ENCODE peak calls at places on chromosomes 4 and X, in ten cellular contexts. One of them, this sample, is unnamed.

GRCh38 chrX:40411350-40412111 is 169.2 kb upstream of the ATP6AP2 start:
- DNase-seq in activated effector memory CD4-positive, alpha-beta T cell treated with Interleukin-2 at 50 U/mL for 16 hours: no peak
- DNase-seq in neural crest cell: no peak
- DNase-seq in NCI-H1436: no peak
- DNase-seq in DMS153: no peak
- DNase-seq in NCI-H1105 treated with DMSO at 0.1 percent for 48 hours: no peak
- DNase-seq in IMR-90: no peak
- DNase-seq in activated T-cell treated with anti-CD3 and anti-CD28 coated beads, Interleukin-2, amount 50 U/mL, for 72 hours: no peak
- DNase-seq in cardiac septum: no peak
- DNase-seq in kidney tubule cell: no peak
- DNase-seq in this sample: no peak

GRCh38 chr4:2948895-2949781 is 14.1 kb downstream of the NOP14 start:
- DNase-seq in kidney tubule cell: no peak
- DNase-seq in NCI-H1105 treated with DMSO at 0.1 percent for 48 hours: no peak
- DNase-seq in activated T-cell treated with anti-CD3 and anti-CD28 coated beads, Interleukin-2, amount 50 U/mL, for 72 hours: no peak
- DNase-seq in IMR-90: no peak
- DNase-seq in neural crest cell: no peak
- DNase-seq in DMS153: no peak
- DNase-seq in NCI-H1436: no peak
- DNase-seq in activated effector memory CD4-positive, alpha-beta T cell treated with Interleukin-2 at 50 U/mL for 16 hours: no peak
- DNase-seq in cardiac septum: no peak
- DNase-seq in this sample: peak; percentile 32

GRCh38 chr4:145933134-145933533 is 5.5 kb downstream of the ZNF827 start:
- DNase-seq in neural crest cell: no peak
- DNase-seq in NCI-H1105 treated with DMSO at 0.1 percent for 48 hours: no peak
- DNase-seq in NCI-H1436: no peak
- DNase-seq in kidney tubule cell: peak; percentile 57
- DNase-seq in DMS153: no peak
- DNase-seq in cardiac septum: no peak
- DNase-seq in IMR-90: peak; percentile 45
- DNase-seq in activated effector memory CD4-positive, alpha-beta T cell treated with Interleukin-2 at 50 U/mL for 16 hours: no peak
- DNase-seq in activated T-cell treated with anti-CD3 and anti-CD28 coated beads, Interleukin-2, amount 50 U/mL, for 72 hours: no peak
- DNase-seq in this sample: peak; percentile 34

GRCh38 chr4:39706829-39707511 is 9.0 kb downstream of the UBE2K start:
- DNase-seq in cardiac septum: no peak
- DNase-seq in NCI-H1105 treated with DMSO at 0.1 percent for 48 hours: no peak
- DNase-seq in activated effector memory CD4-positive, alpha-beta T cell treated with Interleukin-2 at 50 U/mL for 16 hours: no peak
- DNase-seq in NCI-H1436: no peak
- DNase-seq in IMR-90: no peak
- DNase-seq in kidney tubule cell: peak; percentile 51
- DNase-seq in DMS153: no peak
- DNase-seq in activated T-cell treated with anti-CD3 and anti-CD28 coated beads, Interleukin-2, amount 50 U/mL, for 72 hours: no peak
- DNase-seq in neural crest cell: no peak
- DNase-seq in this sample: no peak

GRCh38 chr4:116537828-116538227 is 547.5 kb downstream of the TRAM1L1 start:
- DNase-seq in DMS153: no peak
- DNase-seq in cardiac septum: no peak
- DNase-seq in NCI-H1105 treated with DMSO at 0.1 percent for 48 hours: no peak
- DNase-seq in NCI-H1436: no peak
- DNase-seq in IMR-90: no peak
- DNase-seq in kidney tubule cell: no peak
- DNase-seq in activated effector memory CD4-positive, alpha-beta T cell treated with Interleukin-2 at 50 U/mL for 16 hours: no peak
- DNase-seq in neural crest cell: no peak
- DNase-seq in activated T-cell treated with anti-CD3 and anti-CD28 coated beads, Interleukin-2, amount 50 U/mL, for 72 hours: no peak
- DNase-seq in this sample: no peak

GRCh38 chr4:99221980-99222379 is 2.9 kb upstream of the ADH6 start:
- DNase-seq in NCI-H1436: no peak
- DNase-seq in activated T-cell treated with anti-CD3 and anti-CD28 coated beads, Interleukin-2, amount 50 U/mL, for 72 hours: no peak
- DNase-seq in IMR-90: peak; percentile 5
- DNase-seq in cardiac septum: no peak
- DNase-seq in activated effector memory CD4-positive, alpha-beta T cell treated with Interleukin-2 at 50 U/mL for 16 hours: no peak
- DNase-seq in kidney tubule cell: no peak
- DNase-seq in neural crest cell: no peak
- DNase-seq in DMS153: no peak
- DNase-seq in NCI-H1105 treated with DMSO at 0.1 percent for 48 hours: no peak
- DNase-seq in this sample: no peak

GRCh38 chr4:3341760-3342159 is 48.9 kb downstream of the RGS12 start:
- DNase-seq in DMS153: no peak
- DNase-seq in cardiac septum: no peak
- DNase-seq in neural crest cell: no peak
- DNase-seq in NCI-H1436: no peak
- DNase-seq in kidney tubule cell: no peak
- DNase-seq in IMR-90: no peak
- DNase-seq in activated effector memory CD4-positive, alpha-beta T cell treated with Interleukin-2 at 50 U/mL for 16 hours: no peak
- DNase-seq in NCI-H1105 treated with DMSO at 0.1 percent for 48 hours: no peak
- DNase-seq in activated T-cell treated with anti-CD3 and anti-CD28 coated beads, Interleukin-2, amount 50 U/mL, for 72 hours: no peak
- DNase-seq in this sample: no peak

GRCh38 chr4:27194599-27194998 is 334.0 kb downstream of the STIM2 start:
- DNase-seq in kidney tubule cell: no peak
- DNase-seq in NCI-H1105 treated with DMSO at 0.1 percent for 48 hours: no peak
- DNase-seq in activated T-cell treated with anti-CD3 and anti-CD28 coated beads, Interleukin-2, amount 50 U/mL, for 72 hours: no peak
- DNase-seq in NCI-H1436: no peak
- DNase-seq in activated effector memory CD4-positive, alpha-beta T cell treated with Interleukin-2 at 50 U/mL for 16 hours: no peak
- DNase-seq in neural crest cell: no peak
- DNase-seq in DMS153: no peak
- DNase-seq in cardiac septum: no peak
- DNase-seq in IMR-90: no peak
- DNase-seq in this sample: no peak

GRCh38 chr4:45453258-45453841 is 670.5 kb downstream of the GABRG1 start:
- DNase-seq in activated T-cell treated with anti-CD3 and anti-CD28 coated beads, Interleukin-2, amount 50 U/mL, for 72 hours: no peak
- DNase-seq in neural crest cell: no peak
- DNase-seq in IMR-90: no peak
- DNase-seq in DMS153: peak; percentile 4
- DNase-seq in cardiac septum: no peak
- DNase-seq in NCI-H1436: no peak
- DNase-seq in NCI-H1105 treated with DMSO at 0.1 percent for 48 hours: peak; percentile 47
- DNase-seq in kidney tubule cell: peak; percentile 45
- DNase-seq in activated effector memory CD4-positive, alpha-beta T cell treated with Interleukin-2 at 50 U/mL for 16 hours: no peak
- DNase-seq in this sample: no peak

GRCh38 chr4:155578726-155579385 is 87.8 kb upstream of the GUCY1A1 start:
- DNase-seq in cardiac septum: no peak
- DNase-seq in NCI-H1105 treated with DMSO at 0.1 percent for 48 hours: no peak
- DNase-seq in activated effector memory CD4-positive, alpha-beta T cell treated with Interleukin-2 at 50 U/mL for 16 hours: no peak
- DNase-seq in IMR-90: no peak
- DNase-seq in NCI-H1436: no peak
- DNase-seq in neural crest cell: no peak
- DNase-seq in DMS153: no peak
- DNase-seq in kidney tubule cell: peak; percentile 61
- DNase-seq in activated T-cell treated with anti-CD3 and anti-CD28 coated beads, Interleukin-2, amount 50 U/mL, for 72 hours: no peak
- DNase-seq in this sample: no peak

GRCh38 chr4:173333658-173334084 is 487 bp downstream of the HMGB2 start:
- DNase-seq in neural crest cell: no peak
- DNase-seq in DMS153: no peak
- DNase-seq in kidney tubule cell: peak; percentile 53
- DNase-seq in NCI-H1436: peak; percentile 46
- DNase-seq in activated T-cell treated with anti-CD3 and anti-CD28 coated beads, Interleukin-2, amount 50 U/mL, for 72 hours: no peak
- DNase-seq in NCI-H1105 treated with DMSO at 0.1 percent for 48 hours: peak; percentile 40
- DNase-seq in cardiac septum: peak; percentile 83
- DNase-seq in IMR-90: peak; percentile 19
- DNase-seq in activated effector memory CD4-positive, alpha-beta T cell treated with Interleukin-2 at 50 U/mL for 16 hours: peak; percentile 43
- DNase-seq in this sample: peak; percentile 8

GRCh38 chrX:132467029-132467428 is 21.8 kb downstream of the MBNL3 start:
- DNase-seq in activated effector memory CD4-positive, alpha-beta T cell treated with Interleukin-2 at 50 U/mL for 16 hours: no peak
- DNase-seq in NCI-H1436: no peak
- DNase-seq in cardiac septum: no peak
- DNase-seq in DMS153: no peak
- DNase-seq in kidney tubule cell: no peak
- DNase-seq in IMR-90: peak; percentile 25
- DNase-seq in activated T-cell treated with anti-CD3 and anti-CD28 coated beads, Interleukin-2, amount 50 U/mL, for 72 hours: no peak
- DNase-seq in neural crest cell: no peak
- DNase-seq in NCI-H1105 treated with DMSO at 0.1 percent for 48 hours: no peak
- DNase-seq in this sample: peak; percentile 34

GRCh38 chr4:167359711-167360110 is 125.4 kb upstream of the SPOCK3 start:
- DNase-seq in activated T-cell treated with anti-CD3 and anti-CD28 coated beads, Interleukin-2, amount 50 U/mL, for 72 hours: no peak
- DNase-seq in activated effector memory CD4-positive, alpha-beta T cell treated with Interleukin-2 at 50 U/mL for 16 hours: no peak
- DNase-seq in cardiac septum: no peak
- DNase-seq in NCI-H1436: no peak
- DNase-seq in IMR-90: no peak
- DNase-seq in DMS153: no peak
- DNase-seq in kidney tubule cell: no peak
- DNase-seq in neural crest cell: no peak
- DNase-seq in NCI-H1105 treated with DMSO at 0.1 percent for 48 hours: no peak
- DNase-seq in this sample: no peak

GRCh38 chr4:107153228-107153627 is 117.1 kb upstream of the DKK2 start:
- DNase-seq in kidney tubule cell: peak; percentile 16
- DNase-seq in activated T-cell treated with anti-CD3 and anti-CD28 coated beads, Interleukin-2, amount 50 U/mL, for 72 hours: no peak
- DNase-seq in IMR-90: no peak
- DNase-seq in NCI-H1436: no peak
- DNase-seq in cardiac septum: no peak
- DNase-seq in neural crest cell: no peak
- DNase-seq in activated effector memory CD4-positive, alpha-beta T cell treated with Interleukin-2 at 50 U/mL for 16 hours: no peak
- DNase-seq in NCI-H1105 treated with DMSO at 0.1 percent for 48 hours: no peak
- DNase-seq in DMS153: no peak
- DNase-seq in this sample: peak; percentile 21

GRCh38 chr4:155666701-155667537 is at the start of gene GUCY1A1:
- DNase-seq in cardiac septum: peak; percentile 81
- DNase-seq in kidney tubule cell: peak; percentile 64
- DNase-seq in neural crest cell: peak; percentile 20
- DNase-seq in IMR-90: no peak
- DNase-seq in NCI-H1436: no peak
- DNase-seq in DMS153: no peak
- DNase-seq in activated T-cell treated with anti-CD3 and anti-CD28 coated beads, Interleukin-2, amount 50 U/mL, for 72 hours: peak; percentile 36
- DNase-seq in NCI-H1105 treated with DMSO at 0.1 percent for 48 hours: peak; percentile 36
- DNase-seq in activated effector memory CD4-positive, alpha-beta T cell treated with Interleukin-2 at 50 U/mL for 16 hours: no peak
- DNase-seq in this sample: no peak

GRCh38 chr4:169315530-169316306 is 45.0 kb upstream of the SH3RF1 start:
- DNase-seq in IMR-90: peak; percentile 92
- DNase-seq in NCI-H1436: peak; percentile 39
- DNase-seq in DMS153: no peak
- DNase-seq in NCI-H1105 treated with DMSO at 0.1 percent for 48 hours: no peak
- DNase-seq in activated T-cell treated with anti-CD3 and anti-CD28 coated beads, Interleukin-2, amount 50 U/mL, for 72 hours: no peak
- DNase-seq in neural crest cell: no peak
- DNase-seq in cardiac septum: no peak
- DNase-seq in activated effector memory CD4-positive, alpha-beta T cell treated with Interleukin-2 at 50 U/mL for 16 hours: no peak
- DNase-seq in kidney tubule cell: peak; percentile 39
- DNase-seq in this sample: peak; percentile 65

GRCh38 chrX:21926527-21927278 is 13.8 kb upstream of the SMS start:
- DNase-seq in DMS153: no peak
- DNase-seq in neural crest cell: no peak
- DNase-seq in activated T-cell treated with anti-CD3 and anti-CD28 coated beads, Interleukin-2, amount 50 U/mL, for 72 hours: no peak
- DNase-seq in activated effector memory CD4-positive, alpha-beta T cell treated with Interleukin-2 at 50 U/mL for 16 hours: no peak
- DNase-seq in kidney tubule cell: peak; percentile 98
- DNase-seq in cardiac septum: no peak
- DNase-seq in NCI-H1105 treated with DMSO at 0.1 percent for 48 hours: no peak
- DNase-seq in IMR-90: peak; percentile 99
- DNase-seq in NCI-H1436: no peak
- DNase-seq in this sample: peak; percentile 95

GRCh38 chrX:132118361-132118760 is 9.5 kb downstream of the FRMD7 start:
- DNase-seq in NCI-H1105 treated with DMSO at 0.1 percent for 48 hours: no peak
- DNase-seq in cardiac septum: no peak
- DNase-seq in NCI-H1436: no peak
- DNase-seq in activated effector memory CD4-positive, alpha-beta T cell treated with Interleukin-2 at 50 U/mL for 16 hours: no peak
- DNase-seq in activated T-cell treated with anti-CD3 and anti-CD28 coated beads, Interleukin-2, amount 50 U/mL, for 72 hours: no peak
- DNase-seq in kidney tubule cell: no peak
- DNase-seq in IMR-90: no peak
- DNase-seq in DMS153: no peak
- DNase-seq in neural crest cell: peak; percentile 6
- DNase-seq in this sample: no peak

GRCh38 chr4:86891785-86892638 is at the start of gene C4orf36:
- DNase-seq in NCI-H1436: peak; percentile 41
- DNase-seq in activated effector memory CD4-positive, alpha-beta T cell treated with Interleukin-2 at 50 U/mL for 16 hours: peak; percentile 7
- DNase-seq in NCI-H1105 treated with DMSO at 0.1 percent for 48 hours: peak; percentile 62
- DNase-seq in IMR-90: peak; percentile 18
- DNase-seq in neural crest cell: peak; percentile 59
- DNase-seq in activated T-cell treated with anti-CD3 and anti-CD28 coated beads, Interleukin-2, amount 50 U/mL, for 72 hours: peak; percentile 44
- DNase-seq in kidney tubule cell: peak; percentile 86
- DNase-seq in DMS153: peak; percentile 43
- DNase-seq in cardiac septum: peak; percentile 79
- DNase-seq in this sample: peak; percentile 41

GRCh38 chrX:72120798-72121197 is 10.9 kb downstream of the RTL5 start:
- DNase-seq in DMS153: no peak
- DNase-seq in cardiac septum: no peak
- DNase-seq in IMR-90: no peak
- DNase-seq in NCI-H1436: no peak
- DNase-seq in kidney tubule cell: peak; percentile 14
- DNase-seq in activated T-cell treated with anti-CD3 and anti-CD28 coated beads, Interleukin-2, amount 50 U/mL, for 72 hours: no peak
- DNase-seq in activated effector memory CD4-positive, alpha-beta T cell treated with Interleukin-2 at 50 U/mL for 16 hours: no peak
- DNase-seq in neural crest cell: no peak
- DNase-seq in NCI-H1105 treated with DMSO at 0.1 percent for 48 hours: no peak
- DNase-seq in this sample: no peak

GRCh38 chr4:170610464-170610863 is 520.7 kb upstream of the AADAT start:
- DNase-seq in activated effector memory CD4-positive, alpha-beta T cell treated with Interleukin-2 at 50 U/mL for 16 hours: no peak
- DNase-seq in NCI-H1436: no peak
- DNase-seq in IMR-90: no peak
- DNase-seq in kidney tubule cell: no peak
- DNase-seq in neural crest cell: no peak
- DNase-seq in DMS153: no peak
- DNase-seq in activated T-cell treated with anti-CD3 and anti-CD28 coated beads, Interleukin-2, amount 50 U/mL, for 72 hours: no peak
- DNase-seq in NCI-H1105 treated with DMSO at 0.1 percent for 48 hours: no peak
- DNase-seq in cardiac septum: no peak
- DNase-seq in this sample: no peak

GRCh38 chrX:114774691-114775090 is 190.8 kb downstream of the HTR2C start:
- DNase-seq in IMR-90: no peak
- DNase-seq in NCI-H1105 treated with DMSO at 0.1 percent for 48 hours: no peak
- DNase-seq in kidney tubule cell: no peak
- DNase-seq in NCI-H1436: no peak
- DNase-seq in neural crest cell: no peak
- DNase-seq in DMS153: no peak
- DNase-seq in cardiac septum: no peak
- DNase-seq in activated effector memory CD4-positive, alpha-beta T cell treated with Interleukin-2 at 50 U/mL for 16 hours: no peak
- DNase-seq in activated T-cell treated with anti-CD3 and anti-CD28 coated beads, Interleukin-2, amount 50 U/mL, for 72 hours: no peak
- DNase-seq in this sample: no peak

GRCh38 chrX:69222103-69223090 is 57.1 kb upstream of the PJA1 start:
- DNase-seq in IMR-90: peak; percentile 53
- DNase-seq in NCI-H1105 treated with DMSO at 0.1 percent for 48 hours: peak; percentile 50
- DNase-seq in neural crest cell: peak; percentile 76
- DNase-seq in activated effector memory CD4-positive, alpha-beta T cell treated with Interleukin-2 at 50 U/mL for 16 hours: peak; percentile 52
- DNase-seq in cardiac septum: peak; percentile 77
- DNase-seq in activated T-cell treated with anti-CD3 and anti-CD28 coated beads, Interleukin-2, amount 50 U/mL, for 72 hours: peak; percentile 73
- DNase-seq in kidney tubule cell: peak; percentile 64
- DNase-seq in NCI-H1436: peak; percentile 78
- DNase-seq in DMS153: peak; percentile 9
- DNase-seq in this sample: peak; percentile 25

GRCh38 chr4:61068025-61068424 is 132.1 kb upstream of the ADGRL3 start:
- DNase-seq in NCI-H1436: no peak
- DNase-seq in DMS153: no peak
- DNase-seq in activated effector memory CD4-positive, alpha-beta T cell treated with Interleukin-2 at 50 U/mL for 16 hours: no peak
- DNase-seq in IMR-90: no peak
- DNase-seq in activated T-cell treated with anti-CD3 and anti-CD28 coated beads, Interleukin-2, amount 50 U/mL, for 72 hours: no peak
- DNase-seq in neural crest cell: no peak
- DNase-seq in NCI-H1105 treated with DMSO at 0.1 percent for 48 hours: no peak
- DNase-seq in cardiac septum: no peak
- DNase-seq in kidney tubule cell: no peak
- DNase-seq in this sample: no peak

GRCh38 chr4:26174033-26174432 is 146.8 kb upstream of the RBPJ start:
- DNase-seq in NCI-H1105 treated with DMSO at 0.1 percent for 48 hours: no peak
- DNase-seq in cardiac septum: no peak
- DNase-seq in DMS153: no peak
- DNase-seq in IMR-90: no peak
- DNase-seq in activated T-cell treated with anti-CD3 and anti-CD28 coated beads, Interleukin-2, amount 50 U/mL, for 72 hours: no peak
- DNase-seq in kidney tubule cell: no peak
- DNase-seq in NCI-H1436: no peak
- DNase-seq in activated effector memory CD4-positive, alpha-beta T cell treated with Interleukin-2 at 50 U/mL for 16 hours: no peak
- DNase-seq in neural crest cell: no peak
- DNase-seq in this sample: no peak

GRCh38 chr4:2891294-2891693 is 47.6 kb downstream of the ADD1 start:
- DNase-seq in cardiac septum: no peak
- DNase-seq in activated T-cell treated with anti-CD3 and anti-CD28 coated beads, Interleukin-2, amount 50 U/mL, for 72 hours: no peak
- DNase-seq in neural crest cell: no peak
- DNase-seq in IMR-90: peak; percentile 73
- DNase-seq in NCI-H1105 treated with DMSO at 0.1 percent for 48 hours: no peak
- DNase-seq in DMS153: no peak
- DNase-seq in kidney tubule cell: peak; percentile 67
- DNase-seq in activated effector memory CD4-positive, alpha-beta T cell treated with Interleukin-2 at 50 U/mL for 16 hours: no peak
- DNase-seq in NCI-H1436: no peak
- DNase-seq in this sample: peak; percentile 37

GRCh38 chr4:73904491-73904890 is 35.3 kb downstream of the CXCL1 start:
- DNase-seq in NCI-H1436: no peak
- DNase-seq in IMR-90: no peak
- DNase-seq in DMS153: no peak
- DNase-seq in neural crest cell: no peak
- DNase-seq in cardiac septum: no peak
- DNase-seq in activated T-cell treated with anti-CD3 and anti-CD28 coated beads, Interleukin-2, amount 50 U/mL, for 72 hours: no peak
- DNase-seq in activated effector memory CD4-positive, alpha-beta T cell treated with Interleukin-2 at 50 U/mL for 16 hours: no peak
- DNase-seq in NCI-H1105 treated with DMSO at 0.1 percent for 48 hours: no peak
- DNase-seq in kidney tubule cell: no peak
- DNase-seq in this sample: no peak

GRCh38 chr4:105895609-105896460 is 564 bp downstream of the NPNT start:
- DNase-seq in NCI-H1105 treated with DMSO at 0.1 percent for 48 hours: peak; percentile 47
- DNase-seq in activated T-cell treated with anti-CD3 and anti-CD28 coated beads, Interleukin-2, amount 50 U/mL, for 72 hours: peak; percentile 18
- DNase-seq in kidney tubule cell: peak; percentile 62
- DNase-seq in NCI-H1436: peak; percentile 69
- DNase-seq in DMS153: no peak
- DNase-seq in activated effector memory CD4-positive, alpha-beta T cell treated with Interleukin-2 at 50 U/mL for 16 hours: no peak
- DNase-seq in neural crest cell: peak; percentile 23
- DNase-seq in cardiac septum: no peak
- DNase-seq in IMR-90: no peak
- DNase-seq in this sample: no peak

This sample was measured in HFFc6.